ENCODE peak calls at places on chromosome 2, in seven cellular contexts. U, J, E, A, V, T and K are unnamed samples. For H3K9me3, the result is how much of the 10 kb centered on the place peaks cover.

GRCh38 chr2:237689569-237690131 is 62.3 kb downstream of the LRRFIP1 start:
- DNase-seq in E (no peak), A (peak), U (no peak), V (no peak), T (no peak), J (no peak), K (no peak)

GRCh38 chr2:217724436-217724835 is 278.4 kb downstream of the TNS1 start:
- DNase-seq in V (no peak), J (no peak), T (no peak), A (no peak), E (no peak), U (no peak), K (no peak)

GRCh38 chr2:150674283-150674682 is 186.8 kb upstream of the RND3 start:
- DNase-seq in J (no peak), U (peak), T (no peak), V (no peak), A (peak), E (no peak), K (no peak)

GRCh38 chr2:161391737-161392506 is 24.2 kb upstream of the TBR1 start:
- DNase-seq in U (no peak), V (no peak), T (no peak), E (no peak), A (no peak), J (no peak), K (peak)

GRCh38 chr2:234368861-234369261 is 128.0 kb downstream of the ARL4C start:
- DNase-seq in V (no peak), A (peak), T (no peak), E (no peak), U (peak), J (no peak), K (peak)

GRCh38 chr2:207122914-207123744 is 42.6 kb downstream of the KLF7 start:
- DNase-seq in A (no peak), E (no peak), V (no peak), U (no peak), T (no peak), J (no peak), K (no peak)

GRCh38 chr2:199160677-199161465 is 296.9 kb downstream of the SATB2 start:
- DNase-seq in T (no peak), U (peak), J (no peak), E (no peak), A (peak), V (no peak), K (no peak)

GRCh38 chr2:162537651-162538050 is 193.7 kb downstream of the GCA start:
- DNase-seq in E (no peak), J (no peak), U (no peak), V (no peak), T (no peak), A (no peak), K (no peak)

GRCh38 chr2:74512744-74513604 is 1.3 kb upstream of the TLX2 start:
- DNase-seq in E (no peak), J (no peak), T (no peak), V (no peak), U (no peak), A (no peak), K (no peak)

GRCh38 chr2:71468279-71469015 is 15.1 kb downstream of the DYSF start:
- DNase-seq in U (no peak), A (no peak), T (no peak), V (no peak), J (no peak), E (no peak), K (no peak)

GRCh38 chr2:164028764-164029534 is 293.1 kb upstream of the FIGN start:
- DNase-seq in E (no peak), U (peak), V (no peak), T (no peak), A (peak), J (no peak), K (no peak)

GRCh38 chr2:120722603-120723421 is 12.9 kb upstream of the GLI2 start:
- DNase-seq in A (peak), E (no peak), J (no peak), U (peak), V (no peak), T (no peak), K (no peak)

GRCh38 chr2:88735133-88735532 is 43.7 kb downstream of the RPIA start:
- DNase-seq in V (no peak), E (no peak), J (no peak), A (no peak), U (no peak), T (no peak), K (no peak)

GRCh38 chr2:165953306-165953654 is 296 bp downstream of the TTC21B start:
- DNase-seq in T (no peak), V (no peak), E (no peak), A (no peak), U (no peak), J (peak), K (no peak)

GRCh38 chr2:130776550-130776949 is 21.2 kb downstream of the AMER3 start:
- DNase-seq in A (no peak), J (no peak), T (no peak), E (no peak), U (no peak), V (no peak), K (no peak)

GRCh38 chr2:1546023-1546591 is 132.8 kb downstream of the TPO start:
- DNase-seq in J (no peak), V (peak), E (no peak), A (peak), T (peak), U (peak), K (no peak)

GRCh38 chr2:148218326-148219075 is 197.6 kb downstream of the MBD5 start:
- DNase-seq in V (no peak), A (peak), J (no peak), U (no peak), E (no peak), T (no peak), K (no peak)

GRCh38 chr2:88144914-88145497 is 17.1 kb upstream of the FABP1 start:
- DNase-seq in V (no peak), U (no peak), A (no peak), E (no peak), J (no peak), T (no peak), K (no peak)

GRCh38 chr2:167925775-167926174 is 321.6 kb downstream of the STK39 start:
- DNase-seq in J (no peak), U (peak), A (no peak), T (no peak), V (no peak), E (no peak), K (no peak)

GRCh38 chr2:226116346-226116745 is 683.3 kb downstream of the IRS1 start:
- DNase-seq in U (no peak), E (no peak), T (no peak), V (no peak), A (no peak), J (no peak), K (no peak)

GRCh38 chr2:172449916-172450550 is 22.6 kb downstream of the ITGA6 start:
- DNase-seq in V (no peak), T (no peak), J (no peak), U (no peak), E (no peak), A (peak), K (no peak)

GRCh38 chr2:156343096-156343939 is 10.8 kb upstream of the NR4A2 start:
- DNase-seq in J (no peak), T (no peak), E (no peak), V (peak), A (no peak), U (no peak), K (no peak)

GRCh38 chr2:186325827-186326535 is 160.1 kb upstream of the ZC3H15 start:
- DNase-seq in T (no peak), A (no peak), U (no peak), V (no peak), J (no peak), E (no peak), K (no peak)

GRCh38 chr2:76599732-76600368 is 889.1 kb upstream of the GCFC2 start:
- DNase-seq in J (no peak), E (no peak), T (peak), U (peak), V (peak), A (peak), K (no peak)

GRCh38 chr2:202450785-202451184 is 74.7 kb downstream of the BMPR2 start:
- DNase-seq in J (no peak), A (no peak), T (no peak), E (no peak), U (peak), V (no peak), K (no peak)

GRCh38 chr2:229454934-229455631 is 184.0 kb upstream of the PID1 start:
- DNase-seq in T (no peak), U (peak), E (no peak), J (no peak), V (no peak), A (peak), K (no peak)

GRCh38 chr2:144357623-144358400 is 162.1 kb downstream of the ZEB2 start:
- DNase-seq in J (no peak), U (peak), E (no peak), T (no peak), A (peak), V (peak), K (no peak)

GRCh38 chr2:127647242-127648190 is 1.6 kb downstream of the GPR17 start:
- DNase-seq in A (peak), T (no peak), V (no peak), U (no peak), E (no peak), J (no peak), K (no peak)

GRCh38 chr2:121232626-121233265 is 52.3 kb downstream of the TFCP2L1 start:
- DNase-seq in J (no peak), A (no peak), V (no peak), U (no peak), T (no peak), E (no peak), K (no peak)

GRCh38 chr2:147703171-147703570 is 141.7 kb upstream of the ACVR2A start:
- DNase-seq in J (no peak), E (no peak), A (no peak), U (no peak), V (no peak), T (no peak), K (no peak)

GRCh38 chr2:234245945-234246344 is 195.4 kb downstream of the SPP2 start:
- DNase-seq in J (no peak), V (no peak), T (no peak), A (peak), E (no peak), U (peak), K (no peak)

GRCh38 chr2:224973112-224974016 is 68.9 kb downstream of the DOCK10 start:
- DNase-seq in U (no peak), A (peak), T (no peak), E (no peak), V (peak), J (no peak), K (no peak)

GRCh38 chr2:176424756-176425155 is 155.5 kb downstream of the MTX2 start:
- DNase-seq in U (no peak), J (no peak), E (no peak), V (no peak), T (no peak), A (no peak), K (no peak)

GRCh38 chr2:176427549-176427948 is 158.3 kb downstream of the MTX2 start:
- DNase-seq in A (no peak), J (no peak), U (no peak), E (no peak), T (no peak), V (no peak), K (no peak)

GRCh38 chr2:176432439-176432838 is 163.2 kb downstream of the MTX2 start:
- DNase-seq in E (no peak), J (no peak), A (peak), V (no peak), T (no peak), U (peak), K (no peak)

GRCh38 chr2:176423819-176424218 is 154.6 kb downstream of the MTX2 start:
- DNase-seq in J (no peak), V (no peak), E (no peak), A (no peak), T (no peak), U (no peak), K (no peak)

GRCh38 chr2:176428943-176429469 is 159.8 kb downstream of the MTX2 start:
- DNase-seq in E (no peak), T (no peak), V (no peak), A (no peak), J (no peak), U (no peak), K (no peak)
- H3K9me3 ChIP-seq in E (under half), T (under half), V (under half), A (under half), J (under half), U (under half), K (under half)

GRCh38 chr2:196170202-196170680 is 1.1 kb downstream of the STK17B start:
- DNase-seq in U (peak), T (no peak), V (peak), E (no peak), J (no peak), A (peak), K (peak)
- H3K4me3 ChIP-seq in U (peak), T (peak), V (peak), E (peak), J (peak), A (peak), K (peak)

GRCh38 chr2:189982087-189982486 is 80.4 kb downstream of the MSTN start:
- DNase-seq in T (no peak), V (no peak), U (no peak), E (no peak), A (peak), J (no peak), K (no peak)
- H3K9me3 ChIP-seq in T (under half), V (under half), U (under half), E (under half), A (under half), J (under half), K (under half)

GRCh38 chr2:188850786-188851185 is 123.4 kb upstream of the COL3A1 start:
- DNase-seq in T (no peak), U (peak), V (no peak), E (peak), A (no peak), J (no peak), K (no peak)

GRCh38 chr2:188852752-188853151 is 121.4 kb upstream of the COL3A1 start:
- DNase-seq in U (peak), E (no peak), A (peak), J (no peak), V (no peak), T (no peak), K (no peak)

GRCh38 chr2:188853307-188853706 is 120.9 kb upstream of the COL3A1 start:
- DNase-seq in T (no peak), V (no peak), U (peak), J (no peak), A (peak), E (no peak), K (no peak)
- H3K4me3 ChIP-seq in T (no peak), V (no peak), U (no peak), J (no peak), A (no peak), E (no peak), K (no peak)

GRCh38 chr2:220932041-220932440 is 640.1 kb downstream of the EPHA4 start:
- DNase-seq in T (no peak), E (no peak), A (peak), J (no peak), U (no peak), V (no peak), K (no peak)
- H3K9me3 ChIP-seq in T (under half), E (under half), A (under half), J (under half), U (under half), V (under half), K (under half)

GRCh38 chr2:8584174-8585066 is 97.4 kb upstream of the ID2 start:
- DNase-seq in V (no peak), E (peak), U (no peak), T (no peak), A (no peak), J (no peak), K (no peak)
- H3K4me3 ChIP-seq in V (no peak), E (no peak), U (no peak), T (peak), A (no peak), J (peak), K (no peak)

GRCh38 chr2:89767581-89768435 is 1076.3 kb downstream of the RPIA start:
- DNase-seq in V (no peak), T (no peak), J (no peak), E (peak), U (no peak), A (no peak), K (no peak)
- H3K9me3 ChIP-seq in V (under half), T (under half), J (under half), E (under half), U (under half), A (under half), K (under half)

DNA sequence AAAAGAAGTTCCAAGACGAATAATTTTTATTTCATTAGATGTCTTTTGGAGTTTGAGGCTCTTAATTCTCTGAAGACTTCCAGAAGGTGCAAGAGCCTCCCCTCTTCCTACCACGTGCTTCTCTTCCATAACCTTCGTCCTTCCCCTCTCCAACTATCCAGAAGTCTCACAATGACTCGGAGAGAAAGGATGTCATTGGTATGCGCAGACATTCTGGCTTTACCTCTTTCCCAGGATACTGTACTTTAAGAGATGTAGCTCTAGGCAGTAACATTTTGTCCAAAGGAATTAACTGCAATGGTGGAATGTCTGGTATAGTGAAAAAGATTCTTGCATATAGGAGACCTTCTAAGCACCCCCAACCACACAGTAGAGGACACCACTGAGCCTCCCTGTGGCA is 249.0 kb upstream of the OSR1 start:
- DNase-seq in J (no peak), T (no peak), U (no peak), E (no peak), V (no peak), A (peak), K (no peak)
- H3K4me3 ChIP-seq in J (no peak), T (no peak), U (no peak), E (no peak), V (no peak), A (peak), K (no peak)